ENCODE peak calls at places on chromosomes 4 and X, in five cellular contexts. P is PC-3, R is keratinocyte, E is HCT116, S is PC-9. H is an unnamed sample.

GRCh38 chrX:147376601-147377387 is 534.9 kb upstream of the FMR1 start:
- DNase-seq in S (no peak), R (no peak), E (no peak), P (no peak), H (peak)

GRCh38 chrX:155757366-155757765 is 123.8 kb upstream of the VAMP7 start:
- DNase-seq in R (no peak), E (no peak), S (no peak), P (no peak), H (no peak)

GRCh38 chr4:52588097-52588496 is 71.0 kb downstream of the USP46 start:
- DNase-seq in R (no peak), S (no peak), P (peak), E (peak), H (peak)

GRCh38 chrX:71671043-71671829 is 3.9 kb downstream of the LOC101059915 start:
- DNase-seq in S (no peak), R (no peak), P (peak), E (no peak), H (no peak)

GRCh38 chrX:71184803-71185495 is 38.1 kb upstream of the GJB1 start:
- DNase-seq in E (no peak), P (peak), R (no peak), S (peak), H (no peak)

GRCh38 chrX:2691543-2692220 is 587 bp downstream of the CD99 start:
- DNase-seq in E (no peak), R (no peak), S (no peak), P (peak), H (peak)

GRCh38 chr4:114015444-114015899 is 36.0 kb upstream of the ARSJ start:
- DNase-seq in P (peak), S (peak), R (peak), E (peak), H (no peak)

GRCh38 chrX:49117597-49117996 is 5.9 kb downstream of the GPKOW start:
- DNase-seq in E (no peak), R (no peak), S (no peak), P (no peak), H (no peak)

GRCh38 chr4:4735870-4736269 is 123.6 kb upstream of the MSX1 start:
- DNase-seq in P (no peak), R (no peak), S (no peak), E (no peak), H (no peak)

GRCh38 chr4:92305148-92305877 is 1.5 kb downstream of the GRID2 start:
- DNase-seq in R (no peak), E (peak), S (no peak), P (peak), H (peak)

GRCh38 chr4:53914313-53915016 is 149.9 kb downstream of the CHIC2 start:
- DNase-seq in P (peak), R (peak), E (no peak), S (peak), H (no peak)

GRCh38 chr4:29051381-29051965 is 1668.7 kb upstream of the PCDH7 start:
- DNase-seq in E (no peak), P (no peak), S (no peak), R (no peak), H (peak)

GRCh38 chrX:111568356-111568755 is 56.9 kb downstream of the SERTM2 start:
- DNase-seq in S (no peak), R (no peak), E (peak), P (peak), H (peak)

GRCh38 chr4:121064482-121064881 is 7.9 kb downstream of the NDNF start:
- DNase-seq in P (no peak), E (no peak), S (no peak), R (no peak), H (no peak)

GRCh38 chrX:15947648-15948317 is 93.2 kb upstream of the AP1S2 start:
- DNase-seq in R (peak), S (no peak), E (no peak), P (peak), H (peak)

GRCh38 chr4:53100801-53101581 is 238.9 kb downstream of the RASL11B start:
- DNase-seq in E (no peak), S (no peak), R (no peak), P (peak), H (no peak)

GRCh38 chr4:92840880-92841279 is 537.1 kb downstream of the GRID2 start:
- DNase-seq in S (no peak), R (no peak), E (no peak), P (no peak), H (no peak)

GRCh38 chrX:88990882-88991582 is 244.0 kb downstream of the CPXCR1 start:
- DNase-seq in S (no peak), E (no peak), R (no peak), P (no peak), H (peak)

GRCh38 chrX:101397779-101398178 is 7.0 kb downstream of the RPL36A start:
- DNase-seq in R (no peak), E (no peak), P (no peak), S (no peak), H (no peak)

GRCh38 chrX:150757371-150757770 is 64.2 kb downstream of the MTMR1 start:
- DNase-seq in P (no peak), E (no peak), S (no peak), R (no peak), H (no peak)

DNA sequence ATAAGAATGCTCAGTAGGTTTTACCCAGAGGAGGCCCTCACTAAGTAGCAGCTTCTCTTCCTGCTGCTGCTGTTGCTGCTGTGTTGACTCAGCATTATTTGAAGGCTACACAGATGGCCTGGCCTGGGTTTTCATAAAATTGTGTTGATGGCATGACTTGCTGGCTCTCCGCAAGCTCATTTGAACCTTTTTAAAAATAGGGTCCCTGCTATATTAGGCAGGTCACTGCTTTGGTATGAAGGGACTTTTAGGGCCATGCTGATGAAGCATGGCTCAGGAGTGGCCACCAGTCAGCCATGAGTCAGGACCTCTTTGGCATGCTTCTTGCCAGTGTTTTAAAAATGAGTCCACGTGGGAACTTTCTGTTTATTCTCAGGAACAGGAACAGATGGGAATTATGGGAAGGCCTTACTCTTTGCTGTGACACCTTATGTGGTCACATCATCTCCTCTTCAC is 128.7 kb downstream of the MID1IP1 start:
- DNase-seq in S (no peak), R (peak), E (no peak), P (peak), H (no peak)
- H2AFZ ChIP-seq in S (no peak), R (no peak), E (no peak), P (peak), H (no peak)

DNA sequence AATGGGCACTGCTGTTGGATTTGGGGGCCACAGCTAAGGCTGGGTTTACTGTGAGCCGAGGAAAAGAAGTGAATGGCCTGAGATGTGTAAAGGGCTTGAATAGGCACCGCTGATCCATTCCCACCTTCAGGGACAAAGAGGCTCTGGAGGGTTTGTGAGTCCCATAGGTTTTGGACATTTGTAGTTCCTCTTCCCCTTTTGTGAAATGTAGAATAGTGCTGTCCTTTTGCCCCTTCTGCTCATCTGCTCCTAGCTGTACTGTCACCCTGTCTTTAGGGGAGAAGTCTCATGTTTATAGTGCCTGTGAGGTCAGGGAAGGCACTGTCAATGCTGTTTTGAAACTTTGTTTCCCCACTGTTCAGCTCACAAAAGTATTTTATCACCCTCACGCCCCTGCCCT is 26.4 kb upstream of the CLCN4 start:
- DNase-seq in S (no peak), E (no peak), R (no peak), P (no peak), H (no peak)
- TF ChIP-seq EZH2 in S (no peak), E (no peak), R (no peak), P (no peak), H (no peak)

GRCh38 chr4:168995537-168996295 is 14.3 kb downstream of the CBR4 start:
- DNase-seq in S (no peak), R (no peak), E (no peak), P (peak), H (peak)
- TF ChIP-seq CTCF in S (peak), R (peak), E (no peak), P (peak), H (peak)

DNA sequence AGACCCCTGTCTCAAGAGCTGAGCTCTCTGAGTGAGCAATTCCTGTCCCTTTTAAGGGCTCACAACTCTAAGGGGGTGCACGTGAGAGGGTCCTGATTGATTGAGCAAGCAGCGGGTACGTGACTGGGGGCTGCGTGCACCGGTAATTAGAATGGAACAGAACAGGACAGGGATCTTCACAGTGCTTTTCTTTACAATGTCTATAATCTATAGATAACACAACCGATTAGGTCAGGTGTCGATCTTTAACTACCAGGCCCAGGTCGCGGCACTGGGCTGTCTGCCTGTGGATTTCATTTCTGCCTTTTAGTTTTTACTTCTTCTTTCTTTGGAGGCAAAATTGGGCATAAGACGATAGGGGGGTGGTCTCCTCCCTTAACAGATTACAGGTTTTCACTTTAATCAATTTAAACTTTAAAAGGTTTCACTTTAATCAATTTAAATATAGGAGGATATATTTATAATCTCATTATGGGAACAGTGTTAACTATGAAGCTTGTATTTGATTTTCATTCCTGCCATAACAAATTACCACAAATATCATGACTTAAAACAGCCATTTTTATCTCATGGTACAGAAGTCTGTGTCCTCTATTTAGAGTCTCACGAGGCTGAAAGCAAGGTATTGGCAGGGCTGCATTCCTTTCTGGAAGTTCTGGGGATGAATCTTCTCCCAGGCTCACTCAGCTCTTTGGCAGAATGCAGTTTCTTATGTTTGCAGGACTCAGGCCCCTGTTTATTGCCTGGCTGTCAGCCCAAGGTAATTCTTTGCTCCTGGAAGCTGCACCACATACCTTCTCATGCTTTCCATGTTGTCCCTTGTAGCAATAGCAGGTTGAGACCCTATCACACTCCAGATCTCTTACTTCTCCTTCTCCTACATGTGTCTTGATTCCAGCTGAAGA is 5.2 kb downstream of the SPATA4 start:
- DNase-seq in E (no peak), S (no peak), R (no peak), P (peak), H (no peak)
- H2AFZ ChIP-seq in E (peak), S (no peak), R (no peak), P (peak), H (peak)

GRCh38 chr4:146637853-146638800 is 566 bp upstream of the POU4F2 start:
- DNase-seq in P (no peak), S (no peak), R (no peak), E (no peak), H (peak)
- TF ChIP-seq EZH2 in P (no peak), S (no peak), R (peak), E (no peak), H (peak)